ENCODE peak calls at places on chromosome 17, in nine cellular contexts. J is Peyer's patch, W is IMR-90, Y is uterus, V is heart left ventricle, P is prostate gland, L is gastrocnemius medialis, A is tibial nerve, I is testis. S is an unnamed sample. For H3K9me3, the result is how much of the 10 kb centered on the place peaks cover.

GRCh38 chr17:16106161-16106891 is 106.7 kb downstream of the TTC19 start:
- DNase-seq in J (no peak), W (peak), Y (peak), V (no peak), P (no peak), L (peak), A (no peak), I (peak), S (no peak)

GRCh38 chr17:35568561-35568960 is 7.9 kb upstream of the SLFN14 start:
- DNase-seq in J (peak), W (peak), Y (no peak), V (no peak), P (no peak), L (no peak), A (no peak), I (peak), S (no peak)

GRCh38 chr17:1630662-1631061 is 2.0 kb upstream of the SLC43A2 start:
- DNase-seq in J (no peak), W (no peak), Y (no peak), V (no peak), P (no peak), L (no peak), A (no peak), I (no peak), S (no peak)

GRCh38 chr17:35046740-35047283 is 16.7 kb downstream of the RFFL start:
- DNase-seq in J (no peak), W (peak), Y (no peak), V (no peak), P (no peak), L (no peak), A (no peak), I (no peak), S (no peak)

GRCh38 chr17:42797067-42798007 is 1.2 kb downstream of the COA3 start:
- DNase-seq in J (peak), W (no peak), Y (no peak), V (no peak), P (no peak), L (no peak), A (no peak), I (no peak), S (no peak)

GRCh38 chr17:18974407-18975149 is 22.6 kb downstream of the SLC5A10 start:
- DNase-seq in J (no peak), W (peak), Y (no peak), V (no peak), P (no peak), L (no peak), A (no peak), I (no peak), S (no peak)

GRCh38 chr17:10149573-10150399 is 48.6 kb downstream of the GAS7 start:
- DNase-seq in J (no peak), W (peak), Y (no peak), V (no peak), P (no peak), L (no peak), A (no peak), I (no peak), S (no peak)

GRCh38 chr17:44919885-44920564 is 4.7 kb upstream of the GFAP start:
- DNase-seq in J (peak), W (peak), Y (peak), V (peak), P (peak), L (peak), A (peak), I (peak), S (peak)

GRCh38 chr17:78268960-78269892 is 37.8 kb downstream of the TMEM235 start:
- DNase-seq in J (no peak), W (peak), Y (no peak), V (no peak), P (no peak), L (no peak), A (no peak), I (no peak), S (no peak)

DNA sequence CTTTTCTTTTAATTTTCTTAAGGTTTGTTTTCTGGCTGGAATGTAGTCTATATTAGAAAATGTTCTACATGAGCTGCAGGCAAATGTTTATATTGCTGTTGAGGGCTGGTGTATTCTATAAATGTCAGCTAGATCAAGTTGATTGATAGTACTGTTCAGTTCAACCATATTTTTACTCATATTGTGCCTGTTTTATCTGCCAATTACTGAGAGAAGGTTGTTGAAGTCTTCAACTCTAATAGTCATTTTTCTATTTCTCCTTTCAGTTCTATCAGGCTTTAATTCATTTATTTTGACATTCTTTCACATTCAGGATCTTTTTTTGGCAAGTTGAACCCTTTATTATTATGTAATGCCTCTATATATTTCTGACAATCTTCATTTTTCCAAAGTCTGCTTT is 93.2 kb upstream of the HS3ST3A1 start:
- DNase-seq in J (no peak), W (no peak), Y (no peak), V (no peak), P (no peak), L (no peak), A (no peak), I (no peak), S (no peak)
- H3K9me3 ChIP-seq in J (under half), W (under half), Y (under half), V (under half), P (under half), L (under half), A (under half), I (under half), S (under half)

DNA sequence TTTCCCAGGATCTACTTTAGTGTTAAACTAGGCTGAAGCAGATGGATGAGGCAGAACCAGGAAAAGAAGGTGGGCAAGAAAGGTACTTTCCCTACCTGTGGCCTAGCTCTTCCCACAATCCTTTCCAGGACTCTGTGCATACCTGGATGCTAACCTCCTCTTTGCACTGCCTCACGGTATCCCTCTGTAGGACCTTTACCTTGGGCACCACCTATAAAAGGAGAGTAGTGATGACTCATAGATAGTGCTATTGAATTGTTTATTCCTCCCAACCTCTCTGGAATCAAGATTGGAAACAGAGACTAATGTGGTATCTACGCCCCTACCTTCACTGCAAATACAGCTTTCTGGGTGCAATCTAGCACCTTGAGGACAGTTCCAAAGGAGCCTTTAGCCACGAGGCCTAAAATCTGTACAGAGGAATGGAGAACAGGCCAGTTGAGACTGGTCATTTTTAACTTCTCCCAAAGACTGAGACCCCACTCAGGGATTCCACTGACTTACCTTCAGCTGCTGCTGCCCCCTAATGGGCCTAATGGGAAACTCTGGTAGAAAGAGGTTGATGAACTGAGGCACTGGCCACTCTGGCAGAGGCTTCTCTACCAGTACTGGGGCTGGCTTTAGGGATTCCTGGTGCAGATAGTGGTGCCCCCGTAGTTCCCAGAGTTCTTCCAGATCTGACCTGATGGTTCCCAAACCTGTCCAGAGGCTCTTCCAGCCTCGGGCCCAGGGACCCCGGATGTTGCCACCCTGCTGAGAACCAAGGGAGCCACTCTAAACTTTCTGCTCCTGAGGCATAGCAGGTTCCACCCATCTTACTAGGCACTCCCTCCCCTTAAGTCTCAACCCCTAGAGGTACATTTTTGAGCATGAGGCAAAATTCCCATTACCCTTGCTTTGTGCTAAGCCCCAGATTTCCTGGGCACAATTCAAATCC is 781 bp downstream of the RSKR start:
- DNase-seq in J (peak), W (peak), Y (no peak), V (no peak), P (no peak), L (no peak), A (no peak), I (peak), S (no peak)
- TF ChIP-seq POLR2A in J (no peak), W (no peak), Y (no peak), V (no peak), P (no peak), L (no peak), A (no peak), I (no peak), S (no peak)

GRCh38 chr17:82948081-82948511 is 108.3 kb upstream of the ZNF750 start:
- DNase-seq in J (no peak), W (no peak), Y (peak), V (no peak), P (no peak), L (no peak), A (no peak), I (no peak), S (no peak)
- H3K9me3 ChIP-seq in J (under half), W (half or more), Y (under half), V (under half), P (under half), L (under half), A (half or more), I (under half), S (under half)

GRCh38 chr17:12794919-12795517 is 5.7 kb downstream of the ARHGAP44 start:
- DNase-seq in J (no peak), W (no peak), Y (no peak), V (no peak), P (no peak), L (no peak), A (no peak), I (no peak), S (no peak)

GRCh38 chr17:12790806-12791148 is 1.5 kb downstream of the ARHGAP44 start:
- DNase-seq in J (no peak), W (no peak), Y (no peak), V (no peak), P (no peak), L (no peak), A (no peak), I (no peak), S (no peak)

GRCh38 chr17:12789976-12790805 is 893 bp downstream of the ARHGAP44 start:
- DNase-seq in J (no peak), W (no peak), Y (peak), V (no peak), P (peak), L (no peak), A (no peak), I (peak), S (no peak)

DNA sequence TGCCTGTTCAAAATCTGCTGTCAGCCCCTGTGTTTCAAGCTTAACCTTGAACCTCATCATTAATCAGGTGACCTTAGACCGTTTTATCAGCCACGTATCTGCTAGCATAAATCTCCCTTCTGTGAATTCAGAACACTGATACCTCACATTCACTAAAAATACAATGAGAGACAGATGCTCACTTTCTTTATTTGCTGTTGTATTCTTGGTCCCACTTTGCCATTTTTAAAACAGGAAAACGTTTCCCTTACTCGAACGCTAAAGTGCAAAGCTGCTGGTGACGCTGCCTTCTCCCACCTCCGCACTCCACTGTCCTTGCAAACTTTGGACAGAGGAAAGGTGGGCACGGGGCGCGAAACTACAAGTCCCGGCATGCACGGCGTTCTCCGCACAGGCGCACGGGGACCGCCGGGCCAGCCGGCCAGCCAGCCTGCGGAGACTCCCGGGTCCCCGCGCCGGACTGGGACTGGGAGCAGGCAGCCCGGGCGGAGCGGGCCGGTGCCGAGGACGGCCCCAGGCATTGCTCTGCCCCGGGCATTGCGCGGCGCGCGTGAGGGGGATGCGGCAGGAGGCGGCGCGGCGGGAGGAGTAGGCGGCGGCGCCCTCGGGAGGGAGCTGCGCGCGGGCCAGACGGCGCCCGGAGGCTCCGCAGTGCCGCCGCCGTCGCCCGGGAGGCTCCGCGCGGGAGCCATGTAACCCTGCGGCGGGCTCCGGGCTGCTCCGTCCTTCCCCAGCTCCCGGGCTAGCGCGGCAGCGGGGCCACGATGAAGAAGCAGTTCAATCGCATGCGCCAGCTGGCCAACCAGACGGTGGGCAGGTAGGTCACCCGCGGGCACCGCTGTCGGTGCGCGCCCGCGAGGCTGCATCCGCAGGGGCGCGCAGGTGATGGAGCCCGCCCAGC is at the start of gene ARHGAP44:
- DNase-seq in J (peak), W (peak), Y (peak), V (peak), P (peak), L (peak), A (peak), I (peak), S (no peak)
- TF ChIP-seq POLR2A in J (peak), W (no peak), Y (peak), V (no peak), P (peak), L (no peak), A (no peak), I (no peak), S (no peak)

GRCh38 chr17:61701334-61701733 is 110.3 kb upstream of the NACA2 start:
- DNase-seq in J (no peak), W (no peak), Y (no peak), V (no peak), P (no peak), L (no peak), A (no peak), I (no peak), S (no peak)
- H3K9me3 ChIP-seq in J (under half), W (under half), Y (under half), V (under half), P (under half), L (under half), A (under half), I (under half), S (under half)

DNA sequence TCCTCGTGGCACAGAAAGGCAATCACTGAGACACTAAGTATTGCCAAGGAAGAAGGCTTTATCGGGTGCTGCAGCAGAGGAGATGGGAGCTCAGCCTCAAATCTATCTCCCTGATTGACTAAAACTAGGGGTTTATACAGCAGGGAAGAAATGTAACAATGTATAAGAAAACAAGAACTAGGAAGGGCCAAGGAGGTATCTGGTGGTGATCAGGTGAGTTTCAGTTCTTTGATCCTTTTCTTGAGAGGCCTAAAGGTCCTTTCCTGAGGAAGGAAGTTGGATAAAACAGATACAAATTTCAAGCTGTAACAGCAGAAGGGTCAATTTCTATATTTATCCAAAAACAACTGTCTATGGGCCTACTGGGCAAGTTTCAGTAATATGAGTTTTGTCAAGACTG is 212.4 kb downstream of the COPRS start:
- DNase-seq in J (no peak), W (no peak), Y (no peak), V (no peak), P (no peak), L (no peak), A (no peak), I (no peak), S (no peak)
- TF ChIP-seq POLR2A in J (no peak), W (no peak), Y (no peak), V (no peak), P (no peak), L (no peak), A (no peak), I (no peak), S (no peak)

DNA sequence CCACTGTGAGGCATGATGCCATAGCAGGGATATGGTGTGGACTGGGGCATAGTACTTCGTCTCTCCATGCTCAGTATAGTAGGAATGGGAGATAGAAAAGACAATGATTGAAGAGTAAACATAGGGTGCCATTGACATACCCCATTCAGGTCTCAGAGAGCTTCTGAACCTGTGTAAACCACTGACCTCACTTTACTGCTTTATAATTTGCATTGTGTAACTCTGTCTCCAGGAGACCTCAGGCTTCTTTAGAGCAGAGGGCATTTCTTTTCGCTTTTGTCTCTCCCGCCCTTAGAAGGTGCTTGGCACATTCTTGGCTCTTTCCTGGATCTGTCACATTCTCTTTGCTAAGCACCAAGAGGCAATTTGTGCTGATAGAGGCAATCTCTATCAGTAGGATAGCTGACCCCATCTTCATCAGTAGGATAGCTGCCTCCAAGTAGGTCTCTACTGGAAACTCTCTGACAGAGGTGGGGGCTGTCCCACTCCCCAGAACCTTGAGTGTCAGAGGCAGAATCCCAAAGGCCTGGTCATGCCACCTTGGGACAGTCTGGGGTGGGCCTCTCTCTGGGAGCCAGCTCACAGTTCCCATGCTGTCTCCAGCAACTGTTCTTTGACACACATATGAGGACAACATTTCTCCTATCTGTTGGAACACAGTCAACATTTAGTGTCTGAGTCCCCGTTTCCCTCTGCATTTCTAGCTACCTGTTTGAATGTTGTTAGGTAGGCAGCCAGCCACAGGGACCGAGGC is 181.9 kb downstream of the UTP18 start:
- DNase-seq in J (no peak), W (no peak), Y (no peak), V (no peak), P (no peak), L (no peak), A (no peak), I (no peak), S (no peak)
- H3K9me3 ChIP-seq in J (under half), W (under half), Y (under half), V (under half), P (under half), L (under half), A (under half), I (under half), S (under half)

S was measured in esophagus squamous epithelium.